ENCODE peak calls at places on chromosomes 16 and 17, in seven cellular contexts. F is cardiac muscle cell; T is choroid plexus epithelial cell; B is activated T-helper 1 cell treated with anti-CD3 and anti-CD28 coated beads, Interleukin-12 subunit alpha, Interleukin-12 subunit beta, Interleukin-2, Interleukin-4 antibody, amounts not matched to agents 30 ng/mL and 10 ng/mL and 1 ng/mL, durations not matched to agents 14 hours and 24 hours and 36 hours; Z is AG08395; N is HT-29; R is DMS153. O is an unnamed sample.

GRCh38 chr17:31560836-31561235 is 169.4 kb downstream of the RAB11FIP4 start:
- DNase-seq in F (no peak), T (no peak), B (no peak), Z (peak), N (no peak), R (no peak), O (peak)

GRCh38 chr16:30948087-30948955 is 547 bp upstream of the ORAI3 start:
- DNase-seq in F (peak), T (peak), B (no peak), Z (peak), N (peak), R (peak), O (peak)

GRCh38 chr17:40016692-40017000 is 1.4 kb downstream of the CSF3 start:
- DNase-seq in F (no peak), T (no peak), B (no peak), Z (no peak), N (no peak), R (no peak), O (no peak)

GRCh38 chr16:49523435-49524159 is 150.0 kb downstream of the C16orf78 start:
- DNase-seq in F (no peak), T (no peak), B (no peak), Z (no peak), N (no peak), R (no peak), O (no peak)

GRCh38 chr16:88880226-88881051 is 14.0 kb upstream of the PABPN1L start:
- DNase-seq in F (no peak), T (no peak), B (no peak), Z (no peak), N (no peak), R (no peak), O (no peak)

GRCh38 chr17:63826468-63827001 is 696 bp upstream of the PSMC5 start:
- DNase-seq in F (no peak), T (peak), B (no peak), Z (peak), N (peak), R (no peak), O (no peak)

GRCh38 chr16:11430601-11431317 is 85.5 kb downstream of the RMI2 start:
- DNase-seq in F (no peak), T (no peak), B (no peak), Z (no peak), N (no peak), R (no peak), O (no peak)

GRCh38 chr17:2179615-2180295 is 123.8 kb downstream of the SMG6 start:
- DNase-seq in F (peak), T (peak), B (no peak), Z (peak), N (no peak), R (peak), O (no peak)

GRCh38 chr16:69005641-69006355 is 99.7 kb upstream of the HAS3 start:
- DNase-seq in F (no peak), T (no peak), B (no peak), Z (no peak), N (no peak), R (no peak), O (no peak)

GRCh38 chr16:85157813-85158701 is 45.8 kb upstream of the CIBAR2 start:
- DNase-seq in F (no peak), T (no peak), B (no peak), Z (peak), N (no peak), R (no peak), O (no peak)

GRCh38 chr17:60277258-60277657 is 114.7 kb downstream of the USP32 start:
- DNase-seq in F (no peak), T (peak), B (no peak), Z (no peak), N (no peak), R (no peak), O (no peak)

O was measured in T47D.